ENCODE peak calls at places on chromosomes 5 and 9, in five cellular contexts. One of them, this sample, is unnamed.

GRCh38 chr5:26757941-26758340 is 280.4 kb downstream of the CDH9 start:
- DNase-seq in lower leg skin: no peak
- DNase-seq in body of pancreas: no peak
- DNase-seq in A549: no peak
- DNase-seq in transverse colon: no peak
- DNase-seq in this sample: no peak

GRCh38 chr5:154072782-154073171 is 34.0 kb downstream of the MFAP3 start:
- DNase-seq in lower leg skin: no peak
- DNase-seq in body of pancreas: no peak
- DNase-seq in A549: no peak
- DNase-seq in transverse colon: no peak
- DNase-seq in this sample: no peak

GRCh38 chr5:128208436-128208835 is 124.9 kb downstream of the SLC12A2 start:
- DNase-seq in lower leg skin: no peak
- DNase-seq in body of pancreas: no peak
- DNase-seq in A549: no peak
- DNase-seq in transverse colon: no peak
- DNase-seq in this sample: no peak

GRCh38 chr9:105309531-105309931 is 65.1 kb downstream of the SLC44A1 start:
- DNase-seq in lower leg skin: no peak
- DNase-seq in body of pancreas: no peak
- DNase-seq in A549: no peak
- DNase-seq in transverse colon: no peak
- DNase-seq in this sample: no peak

GRCh38 chr9:91089405-91090131 is 272.1 kb downstream of the AUH start:
- DNase-seq in lower leg skin: no peak
- DNase-seq in body of pancreas: peak; percentile 39
- DNase-seq in A549: no peak
- DNase-seq in transverse colon: peak; percentile 61
- DNase-seq in this sample: no peak

GRCh38 chr5:99900302-99900811 is 634.8 kb upstream of the FAM174A start:
- DNase-seq in lower leg skin: no peak
- DNase-seq in body of pancreas: no peak
- DNase-seq in A549: no peak
- DNase-seq in transverse colon: no peak
- DNase-seq in this sample: peak; percentile 1

GRCh38 chr5:154740483-154740882 is 14.7 kb upstream of the LARP1 start:
- DNase-seq in lower leg skin: no peak
- DNase-seq in body of pancreas: peak; percentile 46
- DNase-seq in A549: no peak
- DNase-seq in transverse colon: peak; percentile 32
- DNase-seq in this sample: no peak

GRCh38 chr9:75163764-75164163 is 75.5 kb downstream of the OSTF1 start:
- DNase-seq in lower leg skin: no peak
- DNase-seq in body of pancreas: no peak
- DNase-seq in A549: no peak
- DNase-seq in transverse colon: no peak
- DNase-seq in this sample: no peak

GRCh38 chr9:97411440-97411788 is 482 bp upstream of the TDRD7 start:
- DNase-seq in lower leg skin: no peak
- DNase-seq in body of pancreas: no peak
- DNase-seq in A549: no peak
- DNase-seq in transverse colon: no peak
- DNase-seq in this sample: no peak

GRCh38 chr5:53942724-53943123 is 367.6 kb downstream of the ARL15 start:
- DNase-seq in lower leg skin: no peak
- DNase-seq in body of pancreas: peak; percentile 3
- DNase-seq in A549: no peak
- DNase-seq in transverse colon: no peak
- DNase-seq in this sample: no peak

GRCh38 chr5:172800088-172800551 is 29.1 kb upstream of the DUSP1 start:
- DNase-seq in lower leg skin: no peak
- DNase-seq in body of pancreas: peak; percentile 78
- DNase-seq in A549: no peak
- DNase-seq in transverse colon: peak; percentile 58
- DNase-seq in this sample: peak; percentile 36

GRCh38 chr5:16225927-16226326 is 46.3 kb upstream of the MARCHF11 start:
- DNase-seq in lower leg skin: no peak
- DNase-seq in body of pancreas: no peak
- DNase-seq in A549: no peak
- DNase-seq in transverse colon: no peak
- DNase-seq in this sample: no peak

GRCh38 chr9:104346645-104347175 is 157.4 kb upstream of the OR13F1 start:
- DNase-seq in lower leg skin: no peak
- DNase-seq in body of pancreas: no peak
- DNase-seq in A549: no peak
- DNase-seq in transverse colon: no peak
- DNase-seq in this sample: no peak

GRCh38 chr5:27414099-27414498 is 375.7 kb upstream of the CDH9 start:
- DNase-seq in lower leg skin: no peak
- DNase-seq in body of pancreas: no peak
- DNase-seq in A549: no peak
- DNase-seq in transverse colon: no peak
- DNase-seq in this sample: no peak

GRCh38 chr5:141778211-141778610 is 96.2 kb upstream of the ARAP3 start:
- DNase-seq in lower leg skin: no peak
- DNase-seq in body of pancreas: no peak
- DNase-seq in A549: no peak
- DNase-seq in transverse colon: no peak
- DNase-seq in this sample: peak; percentile 98

GRCh38 chr5:149766460-149767277 is 36.6 kb downstream of the PPARGC1B start:
- DNase-seq in lower leg skin: no peak
- DNase-seq in body of pancreas: no peak
- DNase-seq in A549: no peak
- DNase-seq in transverse colon: no peak
- DNase-seq in this sample: no peak

GRCh38 chr9:114099523-114100270 is 605 bp upstream of the KIF12 start:
- DNase-seq in lower leg skin: no peak
- DNase-seq in body of pancreas: peak; percentile 59
- DNase-seq in A549: no peak
- DNase-seq in transverse colon: no peak
- DNase-seq in this sample: no peak

GRCh38 chr9:115202960-115203751 is 85.2 kb upstream of the TNC start:
- DNase-seq in lower leg skin: no peak
- DNase-seq in body of pancreas: no peak
- DNase-seq in A549: no peak
- DNase-seq in transverse colon: peak; percentile 20
- DNase-seq in this sample: no peak

GRCh38 chr5:33364406-33364805 is 76.4 kb upstream of the TARS1 start:
- DNase-seq in lower leg skin: no peak
- DNase-seq in body of pancreas: no peak
- DNase-seq in A549: no peak
- DNase-seq in transverse colon: no peak
- DNase-seq in this sample: no peak

GRCh38 chr5:139050432-139050831 is 147.7 kb downstream of the SIL1 start:
- DNase-seq in lower leg skin: no peak
- DNase-seq in body of pancreas: no peak
- DNase-seq in A549: no peak
- DNase-seq in transverse colon: no peak
- DNase-seq in this sample: no peak

GRCh38 chr9:93231121-93231694 is 47.3 kb downstream of the WNK2 start:
- DNase-seq in lower leg skin: no peak
- DNase-seq in body of pancreas: peak; percentile 97
- DNase-seq in A549: no peak
- DNase-seq in transverse colon: peak; percentile 76
- DNase-seq in this sample: no peak

GRCh38 chr5:65307088-65307487 is 174.6 kb downstream of the ADAMTS6 start:
- DNase-seq in lower leg skin: no peak
- DNase-seq in body of pancreas: no peak
- DNase-seq in A549: no peak
- DNase-seq in transverse colon: no peak
- DNase-seq in this sample: no peak

GRCh38 chr5:159096555-159097460 is 2.9 kb downstream of the EBF1 start:
- DNase-seq in lower leg skin: no peak
- DNase-seq in body of pancreas: no peak
- DNase-seq in A549: no peak
- DNase-seq in transverse colon: no peak
- DNase-seq in this sample: no peak

GRCh38 chr5:68299105-68299504 is 83.5 kb downstream of the PIK3R1 start:
- DNase-seq in lower leg skin: no peak
- DNase-seq in body of pancreas: no peak
- DNase-seq in A549: no peak
- DNase-seq in transverse colon: no peak
- DNase-seq in this sample: no peak

GRCh38 chr9:123329329-123329955 is 26.6 kb upstream of the CRB2 start:
- DNase-seq in lower leg skin: peak; percentile 35
- DNase-seq in body of pancreas: peak; percentile 46
- DNase-seq in A549: no peak
- DNase-seq in transverse colon: peak; percentile 84
- DNase-seq in this sample: no peak

GRCh38 chr9:34086889-34087288 is 38.2 kb upstream of the UBAP2 start:
- DNase-seq in lower leg skin: no peak
- DNase-seq in body of pancreas: no peak
- DNase-seq in A549: no peak
- DNase-seq in transverse colon: no peak
- DNase-seq in this sample: no peak

GRCh38 chr9:84953797-84954695 is 284.5 kb downstream of the NTRK2 start:
- DNase-seq in lower leg skin: peak; percentile 81
- DNase-seq in body of pancreas: peak; percentile 74
- DNase-seq in A549: peak; percentile 78
- DNase-seq in transverse colon: peak; percentile 89
- DNase-seq in this sample: peak; percentile 73

DNA sequence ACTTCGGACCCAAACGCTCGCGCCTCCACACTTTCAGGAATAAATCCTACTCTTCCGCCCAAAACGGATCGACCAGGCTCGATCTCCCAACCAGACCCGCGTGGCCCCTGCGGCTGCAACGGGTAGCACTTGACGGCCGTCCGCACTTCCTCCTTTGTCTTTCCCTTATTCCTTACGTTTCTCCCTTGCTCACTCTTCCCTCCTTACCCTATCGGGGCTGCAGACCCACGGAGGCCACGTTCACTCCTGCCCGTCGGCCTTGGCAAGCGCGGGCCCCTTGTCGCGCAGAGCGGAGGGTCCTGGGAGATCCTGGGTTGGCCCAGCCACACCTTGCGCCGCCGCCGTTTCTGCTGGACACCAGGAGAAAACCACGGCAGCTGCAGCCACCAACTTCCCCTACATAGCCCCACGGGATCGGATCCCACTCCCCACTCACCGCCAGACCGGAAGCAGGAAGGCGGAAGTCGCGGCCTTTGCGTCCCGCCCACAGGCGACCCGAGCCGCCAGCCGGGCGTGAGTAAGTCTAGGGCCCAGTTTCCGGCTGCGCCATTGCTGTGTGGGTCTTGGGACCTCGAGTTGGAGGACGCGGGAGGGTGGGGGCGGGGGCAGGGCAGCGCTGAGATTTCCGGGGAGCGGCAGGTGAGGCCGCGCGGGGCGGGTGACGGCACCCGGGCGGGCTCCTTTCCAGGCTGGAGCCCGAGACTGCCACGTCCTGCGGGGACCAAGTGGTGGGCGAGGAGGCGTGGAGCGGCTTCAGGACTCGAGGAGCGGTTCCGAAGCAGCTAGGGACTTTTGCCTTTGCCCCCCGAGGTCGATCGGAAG is at the start of gene SMIM15:
- DNase-seq in lower leg skin: peak; percentile 81
- DNase-seq in body of pancreas: peak; percentile 93
- DNase-seq in A549: peak; percentile 92
- DNase-seq in transverse colon: peak; percentile 93
- DNase-seq in this sample: peak; percentile 81
- TF ChIP-seq POLR2A in lower leg skin: no peak
- TF ChIP-seq POLR2A in body of pancreas: peak; percentile 84
- TF ChIP-seq POLR2A in A549: peak; percentile 73
- TF ChIP-seq POLR2A in transverse colon: peak; percentile 85
- TF ChIP-seq POLR2A in this sample: peak; percentile 66

DNA sequence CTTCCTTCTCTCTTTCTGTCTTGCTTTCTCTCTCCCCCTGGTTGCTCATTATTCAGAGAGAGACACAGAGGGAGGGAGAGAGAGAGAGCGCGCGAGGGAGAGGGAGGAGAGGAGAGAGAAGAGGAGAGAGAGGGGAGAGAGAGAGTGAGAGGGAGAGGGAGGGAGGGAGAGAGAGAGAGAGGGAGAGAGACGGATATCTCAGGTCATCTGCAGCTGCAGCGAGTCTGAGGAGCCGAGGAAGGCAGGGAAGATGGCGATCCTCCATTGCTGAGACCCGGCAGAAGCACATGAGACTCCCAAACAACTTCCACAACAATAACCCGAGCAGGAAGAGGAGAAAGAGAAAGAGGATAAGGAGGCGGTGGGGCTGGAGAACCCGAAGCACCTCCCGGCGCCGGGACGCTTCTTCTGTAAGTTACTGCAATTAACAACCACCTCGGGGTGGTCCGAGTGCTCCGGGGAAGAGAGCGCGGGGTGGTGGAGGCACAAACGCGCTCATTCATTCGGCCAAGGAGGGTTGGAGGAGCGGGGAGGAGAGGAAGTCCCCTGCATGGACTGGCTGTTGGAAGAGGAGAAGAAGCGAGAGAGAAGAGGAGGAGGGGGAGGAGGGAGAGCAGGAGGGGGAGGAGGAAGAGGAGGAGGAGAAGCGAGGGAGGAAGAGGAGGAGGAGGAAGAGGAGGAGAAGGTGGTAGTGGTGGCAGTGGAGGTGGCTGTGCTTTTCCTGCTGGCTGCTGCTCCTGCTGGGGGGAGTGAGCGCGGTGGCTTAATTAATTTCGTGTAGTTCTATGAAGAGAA is at the start of gene ZNF462:
- DNase-seq in lower leg skin: no peak
- DNase-seq in body of pancreas: peak; percentile 31
- DNase-seq in A549: peak; percentile 43
- DNase-seq in transverse colon: peak; percentile 47
- DNase-seq in this sample: peak; percentile 60
- TF ChIP-seq POLR2A in lower leg skin: no peak
- TF ChIP-seq POLR2A in body of pancreas: no peak
- TF ChIP-seq POLR2A in A549: peak; percentile 42
- TF ChIP-seq POLR2A in transverse colon: peak; percentile 40
- TF ChIP-seq POLR2A in this sample: peak; percentile 93

DNA sequence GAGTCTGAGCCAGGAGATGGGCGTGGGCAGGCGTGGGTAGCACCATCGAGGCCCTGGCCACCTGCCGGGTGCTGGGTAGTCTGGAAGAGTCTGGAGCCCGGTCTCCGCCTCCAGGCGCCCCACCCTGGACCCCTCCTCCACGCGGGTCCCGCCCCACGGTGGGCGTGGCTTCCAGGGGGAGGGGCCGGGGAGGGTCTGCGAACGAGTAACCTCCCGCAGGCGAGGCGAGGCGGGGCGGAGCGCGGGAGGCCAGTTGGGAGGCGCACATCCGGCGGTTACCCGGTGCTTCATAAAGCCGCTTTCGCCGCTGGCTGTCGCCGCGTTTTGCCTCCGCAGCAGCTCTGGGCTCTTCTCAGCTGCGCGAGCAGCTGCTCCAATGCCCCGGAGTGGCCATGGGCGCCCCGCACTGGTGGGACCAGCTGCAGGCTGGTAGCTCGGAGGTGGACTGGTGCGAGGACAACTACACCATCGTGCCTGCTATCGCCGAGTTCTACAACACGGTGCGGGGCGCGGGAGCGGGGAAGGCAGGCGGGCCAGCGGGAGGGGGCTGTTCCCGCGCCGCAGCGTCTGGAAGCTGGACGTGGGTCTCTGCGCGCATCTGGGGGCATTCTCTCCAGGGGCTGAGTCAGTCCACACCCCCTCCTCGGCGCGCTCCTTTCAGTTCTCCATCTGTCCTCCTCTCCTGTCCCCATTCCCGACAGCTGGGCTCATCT is at the start of gene ACER2:
- DNase-seq in lower leg skin: peak; percentile 91
- DNase-seq in body of pancreas: peak; percentile 95
- DNase-seq in A549: peak; percentile 88
- DNase-seq in transverse colon: peak; percentile 96
- DNase-seq in this sample: peak; percentile 88
- TF ChIP-seq POLR2A in lower leg skin: no peak
- TF ChIP-seq POLR2A in body of pancreas: peak; percentile 98
- TF ChIP-seq POLR2A in A549: peak; percentile 87
- TF ChIP-seq POLR2A in transverse colon: peak; percentile 89
- TF ChIP-seq POLR2A in this sample: peak; percentile 61

GRCh38 chr9:136400038-136400834 is at the start of gene SNAPC4:
- DNase-seq in lower leg skin: peak; percentile 71
- DNase-seq in body of pancreas: peak; percentile 86
- DNase-seq in A549: peak; percentile 80
- DNase-seq in transverse colon: peak; percentile 89
- DNase-seq in this sample: peak; percentile 100
- TF ChIP-seq POLR2A in lower leg skin: no peak
- TF ChIP-seq POLR2A in body of pancreas: peak; percentile 68
- TF ChIP-seq POLR2A in A549: peak; percentile 92
- TF ChIP-seq POLR2A in transverse colon: peak; percentile 35
- TF ChIP-seq POLR2A in this sample: peak; percentile 88

This sample was measured in H54.